ENCODE peak calls at places on chromosomes 2 and 18, in ten cellular contexts. J, X, A, F, I, C, N, U, S and Z are unnamed samples.

GRCh38 chr18:54671291-54671881 is 80.3 kb downstream of the DYNAP start:
- DNase-seq in J (peak), X (no peak), A (no peak), F (peak), I (no peak), C (no peak), N (peak), U (peak), S (peak), Z (no peak)

GRCh38 chr18:40883271-40883670 is 1071.8 kb upstream of the PIK3C3 start:
- DNase-seq in J (no peak), X (no peak), A (no peak), F (no peak), I (no peak), C (no peak), N (peak), U (no peak), S (no peak), Z (no peak)

GRCh38 chr2:246489-247145 is 17.2 kb downstream of the SH3YL1 start:
- DNase-seq in J (peak), X (no peak), A (no peak), F (peak), I (peak), C (no peak), N (peak), U (peak), S (peak), Z (no peak)

GRCh38 chr2:54520687-54521086 is 64.6 kb downstream of the SPTBN1 start:
- DNase-seq in J (no peak), X (no peak), A (no peak), F (peak), I (no peak), C (no peak), N (peak), U (no peak), S (peak), Z (no peak)

GRCh38 chr2:290090-290722 is 2.3 kb upstream of the ALKAL2 start:
- DNase-seq in J (peak), X (peak), A (peak), F (peak), I (peak), C (peak), N (peak), U (peak), S (peak), Z (peak)

GRCh38 chr2:70374616-70375015 is 72.7 kb upstream of the FAM136A start:
- DNase-seq in J (no peak), X (no peak), A (no peak), F (no peak), I (no peak), C (no peak), N (no peak), U (no peak), S (no peak), Z (no peak)

GRCh38 chr18:55346961-55347740 is 240.8 kb downstream of the TCF4 start:
- DNase-seq in J (peak), X (no peak), A (no peak), F (no peak), I (no peak), C (no peak), N (no peak), U (no peak), S (no peak), Z (no peak)

GRCh38 chr2:134020608-134021007 is 233.3 kb upstream of the MGAT5 start:
- DNase-seq in J (no peak), X (no peak), A (no peak), F (no peak), I (no peak), C (no peak), N (no peak), U (no peak), S (no peak), Z (no peak)

GRCh38 chr2:46270384-46270783 is 26.8 kb upstream of the EPAS1 start:
- DNase-seq in J (peak), X (no peak), A (no peak), F (peak), I (no peak), C (no peak), N (no peak), U (no peak), S (no peak), Z (no peak)

GRCh38 chr2:172792711-172793110 is 57.1 kb downstream of the RAPGEF4 start:
- DNase-seq in J (no peak), X (no peak), A (no peak), F (no peak), I (no peak), C (no peak), N (no peak), U (no peak), S (no peak), Z (no peak)

DNA sequence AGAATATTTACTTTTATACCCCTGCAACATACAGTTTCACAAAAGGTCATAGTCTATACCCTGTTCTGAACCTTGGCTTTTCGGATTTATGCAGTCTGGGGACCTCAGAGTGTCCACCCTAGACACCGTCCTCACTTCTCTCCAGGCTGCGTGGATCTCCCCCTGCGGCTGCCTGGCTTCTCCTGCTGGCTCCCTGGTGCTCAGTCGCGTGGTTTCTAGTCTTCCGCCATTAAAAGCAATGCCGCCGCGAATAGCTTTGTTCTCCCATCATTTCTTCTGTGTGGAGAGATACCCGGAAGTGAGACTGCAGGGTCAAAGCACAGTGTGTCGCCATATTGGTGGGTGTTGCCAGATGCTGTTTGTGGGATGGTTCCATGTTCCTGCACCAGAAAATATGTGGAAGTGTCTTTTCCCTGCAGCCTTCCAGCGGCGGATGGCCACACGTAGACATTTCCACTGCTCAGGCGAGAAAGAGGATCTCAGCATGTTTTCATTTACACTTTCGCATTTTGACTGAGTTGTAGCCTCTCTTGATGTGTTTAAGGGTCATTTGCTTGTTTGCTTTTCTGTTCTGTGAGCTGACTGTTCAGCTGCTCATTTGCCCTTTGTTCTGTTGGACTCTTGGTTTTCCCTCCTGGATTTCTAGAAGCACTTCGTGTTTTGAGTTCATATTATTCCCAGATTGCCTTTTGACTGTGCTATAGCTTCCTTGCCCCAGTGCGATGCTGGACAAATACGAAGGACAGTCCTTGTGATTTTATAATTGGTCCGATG is 22.9 kb upstream of the ASB1 start:
- DNase-seq in J (no peak), X (no peak), A (no peak), F (no peak), I (no peak), C (no peak), N (no peak), U (peak), S (no peak), Z (no peak)
- H3K27ac ChIP-seq in J (no peak), X (no peak), A (peak), F (no peak), I (no peak), C (no peak), N (no peak), U (peak), S (no peak), Z (no peak)

DNA sequence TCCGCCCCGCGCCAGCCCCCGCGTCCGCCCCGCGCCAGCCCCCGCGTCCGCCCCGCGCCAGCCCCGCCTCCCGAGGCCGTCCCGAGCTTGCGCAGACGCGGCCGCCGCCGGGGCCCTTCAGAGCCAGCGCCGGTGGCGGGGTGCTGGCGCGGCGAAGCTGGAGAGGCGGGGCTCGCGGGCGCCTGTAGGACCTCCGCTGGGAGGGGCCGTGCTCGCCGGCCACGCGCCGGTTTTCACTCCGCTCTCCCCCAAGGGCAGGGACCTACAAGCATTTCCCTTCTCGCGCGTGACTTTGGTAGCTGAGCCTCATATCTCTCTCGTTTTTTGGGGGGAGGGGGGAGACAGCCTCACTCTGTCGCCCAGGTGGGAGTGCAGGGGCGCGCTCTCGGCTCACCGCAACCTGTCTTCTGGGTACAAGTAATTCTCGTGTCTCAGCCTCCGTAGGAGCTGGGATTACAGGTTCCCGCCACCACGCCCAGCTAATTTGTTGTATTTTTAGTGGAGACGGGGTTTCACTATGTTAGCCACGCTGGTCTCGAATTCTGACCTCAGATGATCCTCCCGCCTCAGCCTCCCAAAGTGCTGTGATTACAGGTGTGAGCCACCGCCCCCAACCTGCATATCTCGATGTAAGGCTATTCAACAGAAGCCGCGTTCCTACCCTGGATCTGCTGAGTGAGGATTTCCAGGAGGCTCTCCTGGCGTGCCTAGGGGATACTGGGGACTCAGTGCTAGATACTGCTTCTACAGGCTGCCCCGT is at the start of gene ZNF514:
- DNase-seq in J (peak), X (peak), A (peak), F (peak), I (peak), C (peak), N (peak), U (peak), S (peak), Z (peak)
- H3K27ac ChIP-seq in J (no peak), X (peak), A (peak), F (peak), I (peak), C (peak), N (peak), U (peak), S (peak), Z (peak)

GRCh38 chr2:17646838-17647701 is 106.5 kb downstream of the SMC6 start:
- DNase-seq in J (no peak), X (no peak), A (no peak), F (no peak), I (peak), C (no peak), N (no peak), U (no peak), S (no peak), Z (peak)

GRCh38 chr2:17646096-17646554 is 105.6 kb downstream of the VSNL1 start:
- DNase-seq in J (peak), X (no peak), A (no peak), F (peak), I (peak), C (peak), N (peak), U (peak), S (peak), Z (peak)

GRCh38 chr2:17638181-17638743 is 97.8 kb downstream of the VSNL1 start:
- DNase-seq in J (no peak), X (no peak), A (no peak), F (no peak), I (no peak), C (no peak), N (no peak), U (no peak), S (no peak), Z (no peak)

GRCh38 chr2:17644997-17645715 is 104.7 kb downstream of the VSNL1 start:
- DNase-seq in J (no peak), X (no peak), A (no peak), F (peak), I (no peak), C (no peak), N (no peak), U (no peak), S (no peak), Z (no peak)

GRCh38 chr2:17643031-17643615 is 102.6 kb downstream of the VSNL1 start:
- DNase-seq in J (peak), X (no peak), A (no peak), F (peak), I (peak), C (no peak), N (peak), U (peak), S (peak), Z (no peak)
- H3K27ac ChIP-seq in J (no peak), X (peak), A (peak), F (peak), I (no peak), C (peak), N (no peak), U (no peak), S (peak), Z (no peak)

GRCh38 chr2:217904614-217904965 is 98.2 kb downstream of the TNS1 start:
- DNase-seq in J (no peak), X (peak), A (no peak), F (no peak), I (no peak), C (no peak), N (no peak), U (no peak), S (no peak), Z (no peak)
- H3K27ac ChIP-seq in J (no peak), X (peak), A (peak), F (no peak), I (peak), C (peak), N (no peak), U (peak), S (peak), Z (peak)

DNA sequence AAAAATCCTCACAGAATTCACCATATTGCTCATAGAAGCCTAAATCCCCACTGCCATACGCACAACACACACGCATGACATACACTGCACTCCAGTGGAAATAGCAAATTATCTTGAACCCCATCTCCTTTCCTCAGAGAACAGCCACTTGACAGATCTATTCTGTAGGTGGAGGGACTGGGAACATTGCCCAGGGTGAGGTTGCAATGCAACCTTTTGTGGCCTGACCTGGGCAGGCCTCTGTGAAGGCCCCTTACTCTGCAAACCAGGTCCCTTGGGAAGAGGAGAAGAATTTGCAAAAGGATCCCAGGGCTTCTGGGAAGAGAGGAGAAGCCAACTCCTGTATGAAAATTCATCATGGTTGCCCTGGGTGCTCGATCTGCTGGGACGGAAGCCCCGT is 51.9 kb downstream of the SDC1 start:
- DNase-seq in J (no peak), X (no peak), A (no peak), F (no peak), I (no peak), C (no peak), N (no peak), U (no peak), S (no peak), Z (peak)
- H3K27ac ChIP-seq in J (no peak), X (no peak), A (no peak), F (no peak), I (no peak), C (no peak), N (no peak), U (no peak), S (peak), Z (no peak)